ENCODE peak calls at places on chromosomes 13 and 19, in four cellular contexts. One of them, this sample, is unnamed.
A peak's percentile ranks its signal among the peaks of the same experiment; 100 is the strongest.

GRCh38 chr13:113758651-113759524 is at the start of gene TMEM255B:
- DNase-seq in WERI-Rb-1: peak; percentile 94
- DNase-seq in CD8-positive, alpha-beta T cell: peak; percentile 76
- DNase-seq in fibroblast of pulmonary artery: peak; percentile 70
- DNase-seq in this sample: peak; percentile 55

GRCh38 chr19:48419158-48419920 is 25.9 kb downstream of the GRIN2D start:
- DNase-seq in CD8-positive, alpha-beta T cell: peak; percentile 66
- DNase-seq in WERI-Rb-1: peak; percentile 60
- DNase-seq in fibroblast of pulmonary artery: peak; percentile 36
- DNase-seq in this sample: peak; percentile 55

GRCh38 chr13:102944821-102945220 is 99.0 kb downstream of the ERCC5 start:
- DNase-seq in CD8-positive, alpha-beta T cell: no peak
- DNase-seq in fibroblast of pulmonary artery: no peak
- DNase-seq in WERI-Rb-1: no peak
- DNase-seq in this sample: no peak

GRCh38 chr13:109833071-109833470 is 46.7 kb upstream of the IRS2 start:
- DNase-seq in WERI-Rb-1: no peak
- DNase-seq in CD8-positive, alpha-beta T cell: no peak
- DNase-seq in fibroblast of pulmonary artery: no peak
- DNase-seq in this sample: no peak

GRCh38 chr13:51323824-51324511 is 15.5 kb upstream of the SERPINE3 start:
- DNase-seq in fibroblast of pulmonary artery: no peak
- DNase-seq in WERI-Rb-1: no peak
- DNase-seq in CD8-positive, alpha-beta T cell: no peak
- DNase-seq in this sample: no peak

GRCh38 chr19:39320948-39321831 is 527 bp upstream of the LRFN1 start:
- DNase-seq in WERI-Rb-1: peak; percentile 52
- DNase-seq in CD8-positive, alpha-beta T cell: no peak
- DNase-seq in fibroblast of pulmonary artery: no peak
- DNase-seq in this sample: no peak

GRCh38 chr19:32372726-32373613 is 27.6 kb downstream of the ZNF507 start:
- DNase-seq in fibroblast of pulmonary artery: peak; percentile 33
- DNase-seq in CD8-positive, alpha-beta T cell: no peak
- DNase-seq in WERI-Rb-1: no peak
- DNase-seq in this sample: no peak

GRCh38 chr19:1080360-1081161 is 13.6 kb downstream of the ARHGAP45 start:
- DNase-seq in CD8-positive, alpha-beta T cell: no peak
- DNase-seq in WERI-Rb-1: no peak
- DNase-seq in fibroblast of pulmonary artery: no peak
- DNase-seq in this sample: no peak

GRCh38 chr13:34413538-34414210 is 528.4 kb upstream of the NBEA start:
- DNase-seq in fibroblast of pulmonary artery: peak; percentile 9
- DNase-seq in CD8-positive, alpha-beta T cell: no peak
- DNase-seq in WERI-Rb-1: no peak
- DNase-seq in this sample: no peak

GRCh38 chr13:72523049-72523448 is 204.4 kb downstream of the MZT1 start:
- DNase-seq in CD8-positive, alpha-beta T cell: no peak
- DNase-seq in fibroblast of pulmonary artery: no peak
- DNase-seq in WERI-Rb-1: no peak
- DNase-seq in this sample: no peak

GRCh38 chr13:96214804-96215445 is 125.0 kb downstream of the HS6ST3 start:
- DNase-seq in CD8-positive, alpha-beta T cell: no peak
- DNase-seq in fibroblast of pulmonary artery: peak; percentile 5
- DNase-seq in WERI-Rb-1: no peak
- DNase-seq in this sample: no peak

GRCh38 chr19:6718741-6719539 is 1.5 kb downstream of the C3 start:
- DNase-seq in WERI-Rb-1: peak; percentile 35
- DNase-seq in fibroblast of pulmonary artery: peak; percentile 75
- DNase-seq in CD8-positive, alpha-beta T cell: no peak
- DNase-seq in this sample: no peak
- H3K4me3 ChIP-seq in WERI-Rb-1: no peak overlapping the region
- H3K4me3 ChIP-seq in fibroblast of pulmonary artery: peak overlapping the region; percentile 94
- H3K4me3 ChIP-seq in CD8-positive, alpha-beta T cell: no peak overlapping the region
- H3K4me3 ChIP-seq in this sample: no peak overlapping the region

DNA sequence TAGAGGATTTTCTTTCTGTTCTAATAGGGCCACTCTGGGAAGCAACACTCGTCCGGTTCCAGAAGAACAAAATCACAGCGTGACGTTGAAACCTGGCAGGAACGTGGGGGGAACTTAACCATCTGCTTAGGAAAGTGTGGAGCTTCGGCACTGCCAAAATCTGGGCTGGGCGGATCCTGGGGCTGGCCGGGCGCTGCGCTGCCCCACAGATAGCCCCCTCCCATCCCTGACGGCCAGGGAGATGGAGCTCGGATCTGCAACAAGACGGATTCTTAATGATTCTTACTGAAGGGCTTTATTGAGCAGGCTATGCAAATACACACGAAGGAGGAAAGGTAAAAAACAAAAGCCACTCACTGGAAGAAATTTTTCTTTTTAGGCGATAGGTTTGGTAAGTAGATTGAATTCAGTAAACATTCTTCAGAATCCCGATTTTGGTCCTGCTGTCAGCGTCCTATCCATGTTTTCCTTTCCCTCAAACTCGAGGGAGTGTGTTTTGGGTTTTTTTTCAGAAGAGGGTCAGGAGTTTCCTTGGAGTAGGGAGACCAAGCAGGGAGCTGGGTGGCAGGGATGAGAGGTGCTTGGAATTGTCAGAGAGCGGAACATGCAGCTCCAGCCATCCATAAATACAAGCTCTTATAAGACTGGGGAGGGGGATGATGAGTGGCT is 1.4 kb upstream of the PCDH8 start:
- DNase-seq in CD8-positive, alpha-beta T cell: no peak
- DNase-seq in fibroblast of pulmonary artery: no peak
- DNase-seq in WERI-Rb-1: no peak
- DNase-seq in this sample: no peak
- H3K4me3 ChIP-seq in CD8-positive, alpha-beta T cell: no peak overlapping the region
- H3K4me3 ChIP-seq in fibroblast of pulmonary artery: no peak overlapping the region
- H3K4me3 ChIP-seq in WERI-Rb-1: no peak overlapping the region
- H3K4me3 ChIP-seq in this sample: no peak overlapping the region

DNA sequence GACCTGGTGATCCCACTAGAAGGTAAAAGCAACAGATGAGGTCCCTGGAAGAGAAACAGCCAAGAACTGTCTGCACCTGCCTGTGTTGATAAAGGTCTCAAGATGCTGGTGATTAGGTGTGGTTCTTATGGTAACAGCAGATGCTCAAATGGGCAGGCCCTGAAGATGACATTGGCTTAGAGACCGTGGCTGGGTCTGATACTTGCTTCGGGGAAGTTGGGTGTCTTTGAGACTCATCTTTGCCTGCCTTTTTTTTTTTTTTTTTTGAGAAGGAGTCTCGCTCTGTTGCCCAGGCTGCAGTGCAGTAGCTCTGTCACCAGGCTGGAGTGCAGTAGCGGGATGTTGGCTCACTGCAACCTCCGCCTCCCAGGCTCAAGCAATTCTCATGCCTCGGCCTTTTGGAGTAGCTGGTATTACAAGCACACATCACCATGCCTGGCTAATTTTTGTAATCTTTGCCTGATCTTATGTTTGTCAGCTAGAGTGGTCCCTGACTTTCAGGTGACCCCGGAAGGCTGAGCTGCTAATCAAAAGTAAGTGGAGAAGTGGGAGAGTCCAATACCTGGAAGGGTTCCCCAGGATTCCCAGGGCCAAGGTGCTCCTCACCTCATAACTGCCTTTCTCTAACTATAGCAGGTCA is 7.9 kb downstream of the SLC25A23 start:
- DNase-seq in CD8-positive, alpha-beta T cell: no peak
- DNase-seq in fibroblast of pulmonary artery: no peak
- DNase-seq in WERI-Rb-1: no peak
- DNase-seq in this sample: no peak
- H3K4me3 ChIP-seq in CD8-positive, alpha-beta T cell: no peak overlapping the region
- H3K4me3 ChIP-seq in fibroblast of pulmonary artery: no peak overlapping the region
- H3K4me3 ChIP-seq in WERI-Rb-1: no peak overlapping the region
- H3K4me3 ChIP-seq in this sample: no peak overlapping the region

GRCh38 chr13:30340367-30341184 is 33.2 kb upstream of the KATNAL1 start:
- DNase-seq in WERI-Rb-1: no peak
- DNase-seq in CD8-positive, alpha-beta T cell: no peak
- DNase-seq in fibroblast of pulmonary artery: peak; percentile 80
- DNase-seq in this sample: peak; percentile 80
- H3K4me3 ChIP-seq in WERI-Rb-1: no peak overlapping the region
- H3K4me3 ChIP-seq in CD8-positive, alpha-beta T cell: no peak overlapping the region
- H3K4me3 ChIP-seq in fibroblast of pulmonary artery: no peak overlapping the region
- H3K4me3 ChIP-seq in this sample: no peak overlapping the region

DNA sequence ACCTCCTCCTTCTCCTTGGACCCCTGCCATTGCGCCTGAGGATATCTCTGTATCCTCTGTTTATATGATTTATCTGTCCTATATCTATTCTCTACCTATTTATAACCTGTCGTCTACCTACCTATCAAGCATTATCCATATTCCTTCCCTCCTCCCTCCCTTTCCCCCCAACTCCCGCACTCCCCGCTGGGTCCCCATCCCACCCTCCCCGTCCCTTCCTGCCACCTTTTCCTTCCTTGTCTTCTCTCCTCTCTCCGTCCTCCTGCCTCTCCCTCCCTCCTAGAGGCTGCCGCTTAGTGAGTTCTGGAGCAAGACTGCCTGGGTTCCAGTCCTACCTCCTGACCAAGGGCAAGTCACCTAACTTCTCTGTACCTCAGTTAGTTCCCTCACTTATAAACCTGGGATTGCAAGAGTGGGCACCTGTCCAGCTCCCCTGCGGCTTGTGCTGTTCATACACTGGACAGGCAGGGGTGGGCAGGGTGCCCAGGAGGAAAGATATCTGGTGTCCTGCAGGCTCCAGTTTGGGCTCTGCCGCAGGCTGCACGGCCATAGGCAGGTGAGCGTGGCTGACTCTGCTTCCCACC is 16.1 kb downstream of the TTYH1 start:
- DNase-seq in fibroblast of pulmonary artery: peak; percentile 41
- DNase-seq in CD8-positive, alpha-beta T cell: no peak
- DNase-seq in WERI-Rb-1: no peak
- DNase-seq in this sample: peak; percentile 34
- H3K4me3 ChIP-seq in fibroblast of pulmonary artery: no peak overlapping the region
- H3K4me3 ChIP-seq in CD8-positive, alpha-beta T cell: no peak overlapping the region
- H3K4me3 ChIP-seq in WERI-Rb-1: no peak overlapping the region
- H3K4me3 ChIP-seq in this sample: no peak overlapping the region

DNA sequence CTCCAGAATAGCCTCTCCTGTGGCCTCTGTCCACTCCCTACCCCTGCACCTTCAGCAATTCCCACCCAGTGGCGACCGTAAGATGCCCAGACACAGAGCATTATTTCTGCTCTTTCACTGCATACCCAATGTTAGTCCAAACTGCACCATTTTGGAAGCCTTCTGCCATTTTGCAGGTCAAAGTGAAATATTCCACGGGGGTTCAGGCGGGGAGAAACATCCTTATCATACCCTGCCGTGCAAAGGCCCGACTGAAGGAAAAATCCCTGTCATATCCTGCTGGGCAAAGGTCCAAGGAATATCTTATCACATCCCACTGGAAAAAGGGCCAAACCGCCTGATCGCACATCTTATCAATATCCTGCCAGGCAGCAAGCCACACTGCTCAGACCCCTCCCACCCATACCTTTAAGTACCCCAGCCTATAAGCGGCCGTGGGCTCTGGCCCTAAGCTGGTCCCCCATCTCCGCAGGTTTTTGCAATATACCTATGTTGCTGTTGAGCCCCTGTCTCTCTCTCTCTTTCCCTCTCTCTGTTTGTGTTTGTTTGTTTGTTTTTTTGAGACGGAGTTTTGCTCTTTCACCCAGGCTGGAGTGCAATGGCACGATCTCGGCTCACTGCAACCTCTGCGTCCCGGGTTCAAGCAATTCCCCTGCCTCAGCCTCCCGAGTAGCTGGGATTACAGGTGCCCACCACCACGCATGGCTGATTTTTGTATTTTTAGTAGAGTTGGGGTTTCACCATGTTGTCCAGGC is 18.2 kb downstream of the CLEC11A start:
- DNase-seq in CD8-positive, alpha-beta T cell: no peak
- DNase-seq in WERI-Rb-1: no peak
- DNase-seq in fibroblast of pulmonary artery: no peak
- DNase-seq in this sample: no peak
- H3K4me3 ChIP-seq in CD8-positive, alpha-beta T cell: no peak overlapping the region
- H3K4me3 ChIP-seq in WERI-Rb-1: no peak overlapping the region
- H3K4me3 ChIP-seq in fibroblast of pulmonary artery: no peak overlapping the region
- H3K4me3 ChIP-seq in this sample: no peak overlapping the region

DNA sequence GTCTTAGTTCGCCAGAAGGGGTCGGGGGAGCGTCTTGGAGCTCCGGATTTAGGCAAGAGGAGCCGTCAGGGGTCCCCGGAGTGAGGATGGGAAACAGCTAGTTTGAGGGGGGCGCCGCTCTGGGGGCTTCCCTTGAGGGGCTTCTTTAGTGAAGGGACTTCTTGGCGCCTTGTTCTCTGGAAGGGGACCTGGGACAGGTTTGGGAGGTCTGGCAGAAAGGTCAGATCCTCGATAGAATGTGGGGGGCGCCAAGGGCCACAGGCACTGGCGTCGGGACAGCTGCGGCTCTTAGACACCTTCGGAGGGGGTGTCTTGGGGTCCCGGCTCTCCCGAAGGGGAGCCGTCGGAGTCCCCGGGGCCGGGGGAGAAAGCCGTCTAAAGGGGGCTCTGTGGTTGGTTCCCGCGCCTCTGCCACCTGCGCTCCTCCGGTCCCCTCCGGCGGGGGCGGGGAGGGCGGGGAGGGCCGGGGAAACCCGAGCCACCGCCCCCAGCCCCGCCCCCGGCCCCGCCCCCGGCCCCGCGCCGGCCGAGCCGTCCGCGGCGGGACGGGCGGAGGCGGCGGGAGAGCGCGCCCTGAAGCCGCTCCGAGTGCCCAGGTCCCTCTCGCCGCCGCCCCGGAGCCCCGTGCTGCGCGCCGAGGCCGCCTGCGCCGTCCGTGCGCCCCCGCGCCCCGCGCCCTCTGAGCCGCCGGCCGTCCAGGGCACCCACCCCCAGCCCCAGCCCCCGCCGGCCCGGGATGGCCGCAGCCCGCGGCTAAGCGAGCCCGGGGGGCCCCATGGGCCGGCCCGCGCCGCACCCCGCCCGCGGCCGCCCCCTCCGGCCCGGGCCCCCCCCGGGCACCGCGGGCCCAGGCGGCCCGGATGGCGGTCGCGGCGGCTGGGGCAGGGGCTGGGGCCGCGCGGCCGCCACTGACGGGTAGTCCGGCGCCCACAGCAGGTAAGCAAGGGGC is at the start of gene NRTN:
- DNase-seq in WERI-Rb-1: peak; percentile 57
- DNase-seq in fibroblast of pulmonary artery: no peak
- DNase-seq in CD8-positive, alpha-beta T cell: peak; percentile 41
- DNase-seq in this sample: no peak
- H3K4me3 ChIP-seq in WERI-Rb-1: peak within 1 kb of the TSS; percentile 63
- H3K4me3 ChIP-seq in fibroblast of pulmonary artery: peak within 1 kb of the TSS; percentile 36
- H3K4me3 ChIP-seq in CD8-positive, alpha-beta T cell: peak within 1 kb of the TSS; percentile 61
- H3K4me3 ChIP-seq in this sample: no peak within 1 kb of the TSS

This sample was measured in astrocyte of the spinal cord.